ENCODE peak calls at places on chromosomes 1 and 21, in ten cellular contexts. Y is activated CD8-positive, alpha-beta memory T cell treated with anti-CD3 and anti-CD28 coated beads for 4 hours; K is iPS-NIHi11; H is AG09309; A is smooth muscle cell of the brain vasculature; S is NCI-H774; B is NAMALWA; T is CD8-positive, alpha-beta T cell; W is NCI-H345; R is glomerular endothelial cell. U is an unnamed sample.

GRCh38 chr21:42688226-42688840 is 34.9 kb downstream of the PDE9A start:
- DNase-seq in Y (no peak), K (no peak), H (no peak), A (no peak), S (no peak), B (no peak), T (no peak), W (no peak), R (no peak), U (no peak)

GRCh38 chr1:22831729-22832413 is 121.2 kb downstream of the EPHB2 start:
- DNase-seq in Y (no peak), K (no peak), H (peak), A (peak), S (no peak), B (no peak), T (no peak), W (no peak), R (peak), U (no peak)

GRCh38 chr1:92968138-92969032 is 7.1 kb upstream of the DIPK1A start:
- DNase-seq in Y (no peak), K (peak), H (no peak), A (no peak), S (no peak), B (peak), T (no peak), W (peak), R (no peak), U (no peak)

GRCh38 chr1:226404063-226404903 is 3.6 kb downstream of the PARP1 start:
- DNase-seq in Y (no peak), K (no peak), H (no peak), A (no peak), S (no peak), B (peak), T (no peak), W (no peak), R (no peak), U (no peak)

GRCh38 chr21:16533692-16534407 is 804.1 kb downstream of the USP25 start:
- DNase-seq in Y (no peak), K (no peak), H (no peak), A (no peak), S (no peak), B (peak), T (no peak), W (no peak), R (no peak), U (no peak)

GRCh38 chr21:17679002-17679600 is 66.4 kb upstream of the BTG3 start:
- DNase-seq in Y (no peak), K (peak), H (peak), A (peak), S (peak), B (peak), T (no peak), W (peak), R (peak), U (peak)

GRCh38 chr1:153506831-153507413 is 28.9 kb downstream of the S100A6 start:
- DNase-seq in Y (no peak), K (no peak), H (peak), A (no peak), S (no peak), B (no peak), T (no peak), W (no peak), R (no peak), U (no peak)

GRCh38 chr21:29817450-29817849 is 122.3 kb downstream of the GRIK1 start:
- DNase-seq in Y (no peak), K (no peak), H (no peak), A (no peak), S (no peak), B (no peak), T (no peak), W (no peak), R (no peak), U (no peak)

GRCh38 chr1:1758059-1758621 is 20.1 kb downstream of the NADK start:
- DNase-seq in Y (no peak), K (peak), H (no peak), A (no peak), S (no peak), B (no peak), T (no peak), W (no peak), R (no peak), U (no peak)

U was measured in NCI-H1436 treated with DMSO at 0.1 percent for 48 hours.